ENCODE peak calls at places on chromosomes 5 and 9, in nine cellular contexts. One of them, this sample, is unnamed.

GRCh38 chr5:93620487-93621339 is 37.7 kb downstream of the NR2F1 start:
- DNase-seq in glutamatergic neuron: peak
- DNase-seq in IMR-90: peak
- DNase-seq in fibroblast of the aortic adventitia: peak
- DNase-seq in dorsolateral prefrontal cortex: peak
- DNase-seq in fibroblast of mammary gland: peak
- DNase-seq in HFFc6: peak
- DNase-seq in tibial artery: peak
- DNase-seq in heart left ventricle: peak
- DNase-seq in this sample: no peak

GRCh38 chr5:1515311-1515920 is 8.3 kb downstream of the LPCAT1 start:
- DNase-seq in dorsolateral prefrontal cortex: no peak
- DNase-seq in fibroblast of mammary gland: no peak
- DNase-seq in HFFc6: no peak
- DNase-seq in tibial artery: peak
- DNase-seq in IMR-90: no peak
- DNase-seq in fibroblast of the aortic adventitia: no peak
- DNase-seq in heart left ventricle: peak
- DNase-seq in glutamatergic neuron: peak
- DNase-seq in this sample: no peak

GRCh38 chr9:6024035-6024554 is 8.7 kb upstream of the RANBP6 start:
- DNase-seq in HFFc6: no peak
- DNase-seq in heart left ventricle: no peak
- DNase-seq in dorsolateral prefrontal cortex: no peak
- DNase-seq in fibroblast of mammary gland: no peak
- DNase-seq in fibroblast of the aortic adventitia: no peak
- DNase-seq in IMR-90: no peak
- DNase-seq in glutamatergic neuron: no peak
- DNase-seq in tibial artery: no peak
- DNase-seq in this sample: no peak

GRCh38 chr9:134850611-134851010 is 30.0 kb upstream of the FCN2 start:
- DNase-seq in heart left ventricle: no peak
- DNase-seq in fibroblast of mammary gland: no peak
- DNase-seq in tibial artery: peak
- DNase-seq in glutamatergic neuron: no peak
- DNase-seq in HFFc6: no peak
- DNase-seq in fibroblast of the aortic adventitia: no peak
- DNase-seq in dorsolateral prefrontal cortex: no peak
- DNase-seq in IMR-90: no peak
- DNase-seq in this sample: no peak

GRCh38 chr9:108184941-108185340 is 670.8 kb downstream of the ACTL7B start:
- DNase-seq in fibroblast of the aortic adventitia: peak
- DNase-seq in heart left ventricle: no peak
- DNase-seq in dorsolateral prefrontal cortex: no peak
- DNase-seq in HFFc6: no peak
- DNase-seq in IMR-90: peak
- DNase-seq in glutamatergic neuron: no peak
- DNase-seq in fibroblast of mammary gland: peak
- DNase-seq in tibial artery: no peak
- DNase-seq in this sample: no peak

GRCh38 chr5:120503311-120503710 is 39.2 kb downstream of the PRR16 start:
- DNase-seq in IMR-90: no peak
- DNase-seq in heart left ventricle: no peak
- DNase-seq in dorsolateral prefrontal cortex: no peak
- DNase-seq in glutamatergic neuron: no peak
- DNase-seq in fibroblast of the aortic adventitia: no peak
- DNase-seq in fibroblast of mammary gland: no peak
- DNase-seq in HFFc6: no peak
- DNase-seq in tibial artery: no peak
- DNase-seq in this sample: no peak

GRCh38 chr9:92439921-92440750 is 15.9 kb upstream of the OMD start:
- DNase-seq in fibroblast of the aortic adventitia: peak
- DNase-seq in dorsolateral prefrontal cortex: no peak
- DNase-seq in tibial artery: no peak
- DNase-seq in heart left ventricle: no peak
- DNase-seq in fibroblast of mammary gland: peak
- DNase-seq in HFFc6: peak
- DNase-seq in IMR-90: peak
- DNase-seq in glutamatergic neuron: no peak
- DNase-seq in this sample: no peak

GRCh38 chr9:89000973-89001916 is 10.0 kb downstream of the S1PR3 start:
- DNase-seq in glutamatergic neuron: peak
- DNase-seq in IMR-90: peak
- DNase-seq in dorsolateral prefrontal cortex: peak
- DNase-seq in tibial artery: peak
- DNase-seq in heart left ventricle: peak
- DNase-seq in fibroblast of the aortic adventitia: peak
- DNase-seq in HFFc6: peak
- DNase-seq in fibroblast of mammary gland: peak
- DNase-seq in this sample: peak

GRCh38 chr9:124428751-124429529 is 13.7 kb upstream of the PSMB7 start:
- DNase-seq in fibroblast of mammary gland: no peak
- DNase-seq in HFFc6: no peak
- DNase-seq in IMR-90: no peak
- DNase-seq in fibroblast of the aortic adventitia: no peak
- DNase-seq in glutamatergic neuron: no peak
- DNase-seq in tibial artery: no peak
- DNase-seq in heart left ventricle: no peak
- DNase-seq in dorsolateral prefrontal cortex: no peak
- DNase-seq in this sample: no peak

GRCh38 chr5:88438006-88438405 is 169.4 kb upstream of the TMEM161B start:
- DNase-seq in heart left ventricle: no peak
- DNase-seq in fibroblast of mammary gland: no peak
- DNase-seq in dorsolateral prefrontal cortex: no peak
- DNase-seq in tibial artery: no peak
- DNase-seq in IMR-90: no peak
- DNase-seq in HFFc6: no peak
- DNase-seq in fibroblast of the aortic adventitia: peak
- DNase-seq in glutamatergic neuron: no peak
- DNase-seq in this sample: no peak

GRCh38 chr9:105355810-105356209 is 92.0 kb upstream of the FSD1L start:
- DNase-seq in glutamatergic neuron: no peak
- DNase-seq in tibial artery: no peak
- DNase-seq in dorsolateral prefrontal cortex: no peak
- DNase-seq in heart left ventricle: no peak
- DNase-seq in fibroblast of the aortic adventitia: peak
- DNase-seq in fibroblast of mammary gland: peak
- DNase-seq in IMR-90: peak
- DNase-seq in HFFc6: no peak
- DNase-seq in this sample: no peak

GRCh38 chr9:3035594-3036389 is 191.9 kb upstream of the PUM3 start:
- DNase-seq in heart left ventricle: no peak
- DNase-seq in IMR-90: no peak
- DNase-seq in dorsolateral prefrontal cortex: no peak
- DNase-seq in HFFc6: no peak
- DNase-seq in fibroblast of the aortic adventitia: no peak
- DNase-seq in glutamatergic neuron: no peak
- DNase-seq in tibial artery: no peak
- DNase-seq in fibroblast of mammary gland: no peak
- DNase-seq in this sample: no peak

GRCh38 chr5:34519489-34520220 is 136.5 kb upstream of the RAI14 start:
- DNase-seq in fibroblast of the aortic adventitia: peak
- DNase-seq in fibroblast of mammary gland: peak
- DNase-seq in tibial artery: no peak
- DNase-seq in IMR-90: peak
- DNase-seq in heart left ventricle: no peak
- DNase-seq in HFFc6: peak
- DNase-seq in dorsolateral prefrontal cortex: no peak
- DNase-seq in glutamatergic neuron: no peak
- DNase-seq in this sample: no peak

GRCh38 chr5:34521628-34522290 is 134.4 kb upstream of the RAI14 start:
- DNase-seq in HFFc6: no peak
- DNase-seq in glutamatergic neuron: no peak
- DNase-seq in fibroblast of the aortic adventitia: no peak
- DNase-seq in dorsolateral prefrontal cortex: no peak
- DNase-seq in tibial artery: no peak
- DNase-seq in IMR-90: no peak
- DNase-seq in heart left ventricle: no peak
- DNase-seq in fibroblast of mammary gland: no peak
- DNase-seq in this sample: no peak

GRCh38 chr5:34516686-34517085 is 139.4 kb upstream of the RAI14 start:
- DNase-seq in glutamatergic neuron: no peak
- DNase-seq in tibial artery: no peak
- DNase-seq in heart left ventricle: no peak
- DNase-seq in fibroblast of the aortic adventitia: no peak
- DNase-seq in IMR-90: no peak
- DNase-seq in HFFc6: no peak
- DNase-seq in dorsolateral prefrontal cortex: no peak
- DNase-seq in fibroblast of mammary gland: no peak
- DNase-seq in this sample: no peak

GRCh38 chr5:34516166-34516565 is 140.0 kb upstream of the RAI14 start:
- DNase-seq in IMR-90: no peak
- DNase-seq in heart left ventricle: no peak
- DNase-seq in glutamatergic neuron: no peak
- DNase-seq in HFFc6: no peak
- DNase-seq in dorsolateral prefrontal cortex: no peak
- DNase-seq in fibroblast of mammary gland: no peak
- DNase-seq in tibial artery: no peak
- DNase-seq in fibroblast of the aortic adventitia: no peak
- DNase-seq in this sample: no peak

DNA sequence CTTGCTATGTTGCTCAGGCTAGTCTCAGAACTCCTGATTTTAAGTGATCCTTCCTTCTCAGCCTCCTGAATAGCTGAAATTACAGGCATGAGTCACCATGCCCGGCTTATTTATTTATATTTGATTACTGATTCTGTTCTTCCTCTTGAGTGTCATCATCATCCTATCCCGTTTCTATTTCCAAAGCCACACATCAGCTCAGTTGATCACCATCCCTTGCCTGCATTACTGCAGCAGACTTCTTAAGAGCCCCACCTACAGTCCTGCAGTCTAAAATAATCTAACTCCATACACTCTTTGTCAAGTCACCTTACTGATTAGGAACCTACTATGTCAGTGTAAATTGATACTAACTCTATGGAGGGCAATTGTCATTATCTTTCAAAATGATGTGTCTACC is 138.9 kb upstream of the RAI14 start:
- DNase-seq in glutamatergic neuron: no peak
- DNase-seq in HFFc6: peak
- DNase-seq in dorsolateral prefrontal cortex: no peak
- DNase-seq in fibroblast of mammary gland: peak
- DNase-seq in IMR-90: peak
- DNase-seq in tibial artery: no peak
- DNase-seq in fibroblast of the aortic adventitia: peak
- DNase-seq in heart left ventricle: no peak
- DNase-seq in this sample: no peak
- TF ChIP-seq CTCF in glutamatergic neuron: no peak
- TF ChIP-seq CTCF in HFFc6: no peak
- TF ChIP-seq CTCF in dorsolateral prefrontal cortex: no peak
- TF ChIP-seq CTCF in fibroblast of mammary gland: no peak
- TF ChIP-seq CTCF in IMR-90: no peak
- TF ChIP-seq CTCF in tibial artery: no peak
- TF ChIP-seq CTCF in fibroblast of the aortic adventitia: no peak
- TF ChIP-seq CTCF in heart left ventricle: no peak
- TF ChIP-seq CTCF in this sample: peak

GRCh38 chr5:141960449-141961323 is 2.7 kb upstream of the PCDH12 start:
- DNase-seq in tibial artery: peak
- DNase-seq in heart left ventricle: peak
- DNase-seq in IMR-90: peak
- DNase-seq in fibroblast of the aortic adventitia: peak
- DNase-seq in dorsolateral prefrontal cortex: peak
- DNase-seq in glutamatergic neuron: peak
- DNase-seq in HFFc6: peak
- DNase-seq in fibroblast of mammary gland: peak
- DNase-seq in this sample: peak
- TF ChIP-seq CTCF in tibial artery: peak
- TF ChIP-seq CTCF in heart left ventricle: peak
- TF ChIP-seq CTCF in IMR-90: peak
- TF ChIP-seq CTCF in fibroblast of the aortic adventitia: peak
- TF ChIP-seq CTCF in dorsolateral prefrontal cortex: peak
- TF ChIP-seq CTCF in glutamatergic neuron: peak
- TF ChIP-seq CTCF in HFFc6: peak
- TF ChIP-seq CTCF in fibroblast of mammary gland: peak
- TF ChIP-seq CTCF in this sample: peak

DNA sequence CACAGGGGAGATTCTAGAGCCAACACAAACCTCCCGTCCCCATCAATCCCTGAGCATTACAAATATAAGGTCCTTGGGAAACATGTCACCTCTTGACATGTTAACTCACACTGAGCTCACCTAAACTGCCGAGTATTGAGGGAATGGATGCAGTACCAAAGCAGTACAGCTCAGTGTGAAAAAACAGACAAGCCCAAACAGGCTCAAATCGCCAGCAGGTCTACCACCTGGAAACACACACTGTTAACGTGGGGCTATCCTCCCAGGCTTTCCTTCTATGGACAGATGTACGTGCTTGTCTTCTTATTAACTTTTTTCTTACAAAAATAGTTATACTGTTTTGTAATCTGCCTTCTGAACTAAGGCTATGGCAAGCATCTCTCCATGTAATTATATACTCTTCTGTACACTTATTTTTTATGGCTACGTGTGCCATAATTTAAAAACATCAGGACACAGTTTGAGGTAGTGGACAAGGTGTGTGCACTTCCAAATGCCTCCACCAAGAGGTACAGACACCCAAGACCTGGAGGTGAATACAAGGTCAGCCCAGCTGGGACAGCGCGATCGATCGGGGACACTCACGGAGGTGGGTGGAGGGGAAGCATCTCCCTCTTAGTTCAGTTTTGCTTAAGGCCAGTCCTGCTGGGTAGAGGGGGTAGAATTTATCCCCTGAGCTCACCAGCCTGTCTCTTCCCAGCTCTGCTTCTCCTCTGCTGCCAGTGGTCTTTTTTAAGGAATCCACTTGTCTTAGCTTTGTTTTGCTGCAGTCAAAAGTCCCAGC is 76.5 kb downstream of the DAP start:
- DNase-seq in glutamatergic neuron: no peak
- DNase-seq in dorsolateral prefrontal cortex: no peak
- DNase-seq in HFFc6: no peak
- DNase-seq in fibroblast of mammary gland: no peak
- DNase-seq in heart left ventricle: no peak
- DNase-seq in IMR-90: no peak
- DNase-seq in tibial artery: no peak
- DNase-seq in fibroblast of the aortic adventitia: no peak
- DNase-seq in this sample: no peak
- TF ChIP-seq CTCF in glutamatergic neuron: no peak
- TF ChIP-seq CTCF in dorsolateral prefrontal cortex: no peak
- TF ChIP-seq CTCF in HFFc6: no peak
- TF ChIP-seq CTCF in fibroblast of mammary gland: no peak
- TF ChIP-seq CTCF in heart left ventricle: no peak
- TF ChIP-seq CTCF in IMR-90: no peak
- TF ChIP-seq CTCF in tibial artery: no peak
- TF ChIP-seq CTCF in fibroblast of the aortic adventitia: no peak
- TF ChIP-seq CTCF in this sample: no peak

DNA sequence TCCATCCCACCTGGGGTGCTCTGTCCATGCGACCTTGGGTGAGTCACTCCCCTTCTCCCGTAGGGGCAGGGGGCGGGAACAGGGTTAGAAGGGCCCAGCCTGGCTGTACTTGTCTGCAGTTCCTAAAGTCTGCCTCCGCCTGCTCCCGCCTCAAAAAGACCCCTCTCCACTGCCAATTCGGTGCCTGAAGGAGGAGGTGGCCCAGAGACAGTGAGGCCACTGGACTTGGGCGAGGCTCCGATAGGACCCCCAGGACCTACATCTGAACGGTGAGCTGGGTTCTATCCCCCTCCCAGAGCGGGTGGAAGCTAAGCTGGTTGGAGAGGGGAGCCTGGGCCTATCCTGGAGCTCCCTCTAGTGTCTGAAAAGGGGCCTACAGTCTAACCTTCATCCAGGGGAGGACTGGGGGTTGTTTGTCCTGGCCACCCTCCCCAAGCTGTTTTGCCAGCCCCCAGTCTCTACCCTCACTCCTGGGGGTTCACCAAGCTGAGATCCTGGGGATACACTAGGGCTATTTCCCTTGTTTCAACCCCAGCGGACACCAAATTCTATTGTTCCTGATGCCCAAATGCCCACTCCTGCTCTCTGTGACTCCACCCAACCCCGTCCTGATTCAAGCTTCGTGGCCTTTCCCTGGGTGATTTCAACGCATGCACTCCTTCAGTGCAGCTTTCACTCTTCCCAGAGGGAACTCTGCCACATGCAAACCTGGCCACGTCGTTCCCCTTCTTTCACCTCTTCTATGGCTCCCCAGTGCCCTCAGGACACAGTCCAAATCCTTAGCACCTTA is 6.1 kb upstream of the CRB2 start:
- DNase-seq in dorsolateral prefrontal cortex: peak
- DNase-seq in tibial artery: no peak
- DNase-seq in IMR-90: peak
- DNase-seq in glutamatergic neuron: peak
- DNase-seq in fibroblast of the aortic adventitia: peak
- DNase-seq in heart left ventricle: no peak
- DNase-seq in HFFc6: no peak
- DNase-seq in fibroblast of mammary gland: peak
- DNase-seq in this sample: no peak
- TF ChIP-seq CTCF in dorsolateral prefrontal cortex: peak
- TF ChIP-seq CTCF in tibial artery: peak
- TF ChIP-seq CTCF in IMR-90: peak
- TF ChIP-seq CTCF in glutamatergic neuron: peak
- TF ChIP-seq CTCF in fibroblast of the aortic adventitia: peak
- TF ChIP-seq CTCF in heart left ventricle: peak
- TF ChIP-seq CTCF in HFFc6: peak
- TF ChIP-seq CTCF in fibroblast of mammary gland: peak
- TF ChIP-seq CTCF in this sample: peak

This sample was measured in AG09319.